ENCODE peak calls at places on chromosomes 7 and 10, in seven cellular contexts. J is stimulated activated naive B cell treated with anti-CD40 and anti-IgM and Interleukin-4, amounts not matched to agents 10 μg/mL and 1 μg/mL and 100 μg/mL, for 72 hours; I is amniotic stem cell; C is epithelial cell of prostate; N is stimulated activated CD4-positive, alpha-beta T cell treated with anti-CD3 and anti-CD28 coated beads, Interleukin-4, amount 100 ng/mL, for 24 hours; P is T1000; E is hypothalamus. B is an unnamed sample.
A peak's percentile ranks its signal among the peaks of the same experiment; 100 is the strongest.

GRCh38 chr7:26673858-26674257 is 190.5 kb downstream of the SKAP2 start:
- DNase-seq in J (no peak), I (no peak), C (no peak), N (no peak), P (no peak), E (no peak), B (no peak)

GRCh38 chr10:114545071-114545470 is 113.0 kb downstream of the ABLIM1 start:
- DNase-seq in J (no peak), I (no peak), C (no peak), N (no peak), P (no peak), E (no peak), B (no peak)

GRCh38 chr7:150753826-150754603 is 16.8 kb downstream of the GIMAP5 start:
- DNase-seq in J (no peak), I (no peak), C (no peak), N (peak; percentile 63), P (no peak), E (no peak), B (no peak)

GRCh38 chr7:116455009-116455408 is 44.5 kb upstream of the CAV2 start:
- DNase-seq in J (no peak), I (peak; percentile 32), C (no peak), N (no peak), P (no peak), E (no peak), B (no peak)

GRCh38 chr7:91912500-91912899 is 28.2 kb upstream of the AKAP9 start:
- DNase-seq in J (no peak), I (no peak), C (no peak), N (no peak), P (no peak), E (no peak), B (no peak)

GRCh38 chr10:31138026-31138553 is 106.4 kb upstream of the ZNF438 start:
- DNase-seq in J (no peak), I (no peak), C (no peak), N (no peak), P (no peak), E (no peak), B (no peak)

GRCh38 chr10:125160856-125161569 is 650 bp upstream of the CTBP2 start:
- DNase-seq in J (no peak), I (peak; percentile 77), C (no peak), N (no peak), P (peak; percentile 78), E (peak; percentile 81), B (peak; percentile 90)

GRCh38 chr10:119355930-119356329 is 148.6 kb downstream of the GRK5 start:
- DNase-seq in J (no peak), I (no peak), C (no peak), N (no peak), P (no peak), E (no peak), B (no peak)

GRCh38 chr7:100211342-100211780 is 8.4 kb upstream of the PVRIG start:
- DNase-seq in J (peak; percentile 50), I (no peak), C (no peak), N (peak; percentile 35), P (no peak), E (no peak), B (no peak)

B was measured in H9.